ENCODE peak calls at places on chromosomes 4 and X, in eight cellular contexts. G is stimulated activated CD8-positive, alpha-beta memory T cell treated with anti-CD3 and anti-CD28 coated beads, Interleukin-4, amount 100 ng/mL, for 4 hours; O is GM13977; W is GM12878; J is germinal center; X is GM04503; I is ovary; N is activated B cell treated with CpG ODN at 0.5 μM for 24 hours. P is an unnamed sample.
A peak's percentile ranks its signal among the peaks of the same experiment; 100 is the strongest.

GRCh38 chr4:183808102-183808466 is 97.0 kb upstream of the STOX2 start:
- DNase-seq in I (no peak), N (no peak), O (no peak), X (no peak), G (no peak), W (no peak), J (no peak), P (no peak)

GRCh38 chrX:94435799-94436198 is 761.8 kb downstream of the FAM133A start:
- DNase-seq in O (no peak), J (no peak), G (no peak), I (no peak), W (no peak), X (no peak), N (no peak), P (no peak)

GRCh38 chr4:144169211-144169610 is 28.7 kb upstream of the GYPA start:
- DNase-seq in W (no peak), X (no peak), J (no peak), N (no peak), I (no peak), O (no peak), G (no peak), P (no peak)

GRCh38 chrX:24553016-24553415 is 87.9 kb downstream of the PDK3 start:
- DNase-seq in G (no peak), O (no peak), N (no peak), W (no peak), X (no peak), I (no peak), J (no peak), P (no peak)

GRCh38 chr4:41535911-41536361 is 2.0 kb upstream of the LIMCH1 start:
- DNase-seq in I (no peak), X (no peak), W (no peak), G (no peak), J (no peak), N (no peak), O (no peak), P (no peak)

GRCh38 chrX:112698946-112699345 is 19.2 kb upstream of the LHFPL1 start:
- DNase-seq in J (no peak), W (no peak), I (no peak), G (no peak), N (no peak), O (no peak), X (no peak), P (no peak)

GRCh38 chr4:1326751-1327525 is 20.1 kb upstream of the UVSSA start:
- DNase-seq in X (no peak), I (no peak), N (no peak), W (no peak), J (no peak), G (no peak), O (no peak), P (no peak)

GRCh38 chr4:144355809-144356757 is 215.6 kb upstream of the GYPA start:
- DNase-seq in N (no peak), X (peak; percentile 35), G (no peak), W (peak; percentile 51), I (no peak), O (peak; percentile 17), J (no peak), P (peak; percentile 15)

GRCh38 chr4:55781809-55782208 is 37.8 kb upstream of the EXOC1L start:
- DNase-seq in G (no peak), I (no peak), J (no peak), W (no peak), O (no peak), X (no peak), N (no peak), P (no peak)

GRCh38 chr4:113684534-113685091 is 76.9 kb downstream of the CAMK2D start:
- DNase-seq in G (no peak), I (no peak), X (peak; percentile 51), W (no peak), N (no peak), O (no peak), J (no peak), P (no peak)

GRCh38 chrX:103399744-103400143 is 23.4 kb downstream of the BEX3 start:
- DNase-seq in G (no peak), O (no peak), X (no peak), N (no peak), J (no peak), W (no peak), I (no peak), P (no peak)

GRCh38 chrX:2230457-2230856 is 270.3 kb downstream of the DHRSX start:
- DNase-seq in J (no peak), G (no peak), O (no peak), N (no peak), W (no peak), X (no peak), I (no peak), P (no peak)

GRCh38 chr4:1214101-1215095 is 34.5 kb downstream of the CTBP1 start:
- DNase-seq in G (no peak), J (no peak), I (peak; percentile 37), O (no peak), X (no peak), N (no peak), W (no peak), P (no peak)

GRCh38 chr4:128357286-128357685 is 69.7 kb upstream of the PGRMC2 start:
- DNase-seq in G (no peak), J (no peak), W (no peak), O (no peak), I (no peak), N (no peak), X (no peak), P (no peak)

GRCh38 chrX:141468940-141469339 is 115.6 kb downstream of the SPANXA1 start:
- DNase-seq in J (no peak), N (no peak), O (no peak), I (no peak), G (no peak), X (peak; percentile 74), W (no peak), P (no peak)

GRCh38 chr4:74583757-74584156 is 138.8 kb downstream of the AREG start:
- DNase-seq in O (no peak), I (no peak), N (no peak), W (no peak), X (no peak), G (no peak), J (no peak), P (no peak)

GRCh38 chrX:153321381-153322105 is at the start of gene PNMA6F:
- DNase-seq in X (no peak), W (no peak), G (no peak), J (no peak), O (no peak), N (no peak), I (no peak), P (no peak)

GRCh38 chrX:152428089-152428488 is 23.0 kb downstream of the GABRA3 start:
- DNase-seq in W (no peak), J (no peak), I (no peak), X (no peak), N (no peak), O (no peak), G (no peak), P (no peak)

GRCh38 chr4:128387600-128388351 is 100.2 kb upstream of the PGRMC2 start:
- DNase-seq in O (no peak), I (no peak), G (no peak), J (no peak), N (no peak), W (no peak), X (no peak), P (no peak)

GRCh38 chrX:84223261-84223660 is 35.3 kb upstream of the RPS6KA6 start:
- DNase-seq in X (no peak), O (no peak), W (no peak), G (no peak), I (no peak), J (no peak), N (no peak), P (no peak)

GRCh38 chr4:144782345-144782744 is 136.4 kb downstream of the HHIP start:
- DNase-seq in X (no peak), G (no peak), J (no peak), W (no peak), I (no peak), O (no peak), N (no peak), P (no peak)

GRCh38 chrX:29470029-29470428 is 745.3 kb upstream of the MAGEB2 start:
- DNase-seq in X (no peak), N (no peak), G (no peak), I (no peak), O (no peak), J (no peak), W (no peak), P (no peak)

GRCh38 chr4:179692251-179692650 is 2250.0 kb upstream of the AGA start:
- DNase-seq in G (no peak), W (no peak), O (no peak), X (no peak), J (no peak), N (no peak), I (no peak), P (no peak)

GRCh38 chr4:105145913-105146285 is 777 bp upstream of the TET2 start:
- DNase-seq in G (no peak), X (no peak), W (no peak), O (no peak), N (peak; percentile 48), J (no peak), I (no peak), P (no peak)

GRCh38 chrX:153411255-153411987 is at the start of gene ZFP92:
- DNase-seq in X (no peak), O (peak; percentile 86), I (peak; percentile 63), G (no peak), W (no peak), N (peak; percentile 43), J (peak; percentile 61), P (no peak)

GRCh38 chr4:150308824-150309472 is 230.7 kb downstream of the DCLK2 start:
- DNase-seq in G (no peak), W (no peak), J (no peak), N (no peak), O (no peak), I (no peak), X (no peak), P (no peak)

GRCh38 chrX:71170660-71171059 is 26.0 kb downstream of the NLGN3 start:
- DNase-seq in I (no peak), W (no peak), G (no peak), J (no peak), O (no peak), N (no peak), X (no peak), P (no peak)

GRCh38 chrX:79107891-79108718 is 36.4 kb upstream of the GPR174 start:
- DNase-seq in W (peak; percentile 55), I (no peak), N (no peak), O (peak; percentile 21), X (no peak), G (no peak), J (no peak), P (no peak)